ENCODE peak calls at places on chromosomes 7 and 10, in eight cellular contexts. One of them, this sample, is unnamed.

GRCh38 chr7:158501300-158502067 is 86.1 kb downstream of the PTPRN2 start:
- DNase-seq in uterus: no peak
- DNase-seq in adrenal gland: no peak
- DNase-seq in suprapubic skin: no peak
- DNase-seq in breast epithelium: no peak
- DNase-seq in IMR-90: no peak
- DNase-seq in body of pancreas: no peak
- DNase-seq in heart left ventricle: no peak
- DNase-seq in this sample: no peak

GRCh38 chr10:8583096-8583495 is 528.6 kb downstream of the GATA3 start:
- DNase-seq in breast epithelium: no peak
- DNase-seq in adrenal gland: no peak
- DNase-seq in body of pancreas: no peak
- DNase-seq in suprapubic skin: no peak
- DNase-seq in uterus: no peak
- DNase-seq in heart left ventricle: no peak
- DNase-seq in IMR-90: no peak
- DNase-seq in this sample: no peak

GRCh38 chr7:73615886-73616285 is 8.4 kb downstream of the MLXIPL start:
- DNase-seq in suprapubic skin: no peak
- DNase-seq in body of pancreas: no peak
- DNase-seq in heart left ventricle: no peak
- DNase-seq in IMR-90: peak
- DNase-seq in adrenal gland: no peak
- DNase-seq in breast epithelium: no peak
- DNase-seq in uterus: no peak
- DNase-seq in this sample: no peak

GRCh38 chr7:2553831-2554581 is 1.3 kb downstream of the BRAT1 start:
- DNase-seq in suprapubic skin: peak
- DNase-seq in adrenal gland: peak
- DNase-seq in heart left ventricle: no peak
- DNase-seq in body of pancreas: no peak
- DNase-seq in uterus: no peak
- DNase-seq in IMR-90: no peak
- DNase-seq in breast epithelium: no peak
- DNase-seq in this sample: no peak

GRCh38 chr7:130182990-130183389 is 22.2 kb downstream of the TMEM209 start:
- DNase-seq in heart left ventricle: no peak
- DNase-seq in suprapubic skin: no peak
- DNase-seq in adrenal gland: no peak
- DNase-seq in IMR-90: peak
- DNase-seq in body of pancreas: no peak
- DNase-seq in uterus: no peak
- DNase-seq in breast epithelium: no peak
- DNase-seq in this sample: no peak

GRCh38 chr10:59968705-59969104 is 62.3 kb upstream of the CCDC6 start:
- DNase-seq in suprapubic skin: no peak
- DNase-seq in breast epithelium: no peak
- DNase-seq in IMR-90: no peak
- DNase-seq in body of pancreas: peak
- DNase-seq in adrenal gland: no peak
- DNase-seq in uterus: no peak
- DNase-seq in heart left ventricle: no peak
- DNase-seq in this sample: peak

GRCh38 chr10:33154590-33154989 is 179.9 kb downstream of the NRP1 start:
- DNase-seq in body of pancreas: no peak
- DNase-seq in heart left ventricle: no peak
- DNase-seq in uterus: no peak
- DNase-seq in breast epithelium: no peak
- DNase-seq in adrenal gland: no peak
- DNase-seq in IMR-90: no peak
- DNase-seq in suprapubic skin: no peak
- DNase-seq in this sample: no peak

GRCh38 chr7:101547916-101548599 is 81.0 kb downstream of the MYL10 start:
- DNase-seq in uterus: no peak
- DNase-seq in adrenal gland: no peak
- DNase-seq in body of pancreas: no peak
- DNase-seq in IMR-90: no peak
- DNase-seq in suprapubic skin: peak
- DNase-seq in heart left ventricle: no peak
- DNase-seq in breast epithelium: no peak
- DNase-seq in this sample: peak

GRCh38 chr10:87861566-87861952 is 1.8 kb downstream of the KLLN start:
- DNase-seq in body of pancreas: peak
- DNase-seq in breast epithelium: peak
- DNase-seq in IMR-90: peak
- DNase-seq in adrenal gland: peak
- DNase-seq in suprapubic skin: peak
- DNase-seq in heart left ventricle: peak
- DNase-seq in uterus: peak
- DNase-seq in this sample: peak

GRCh38 chr7:4943297-4943696 is 15.7 kb downstream of the MMD2 start:
- DNase-seq in adrenal gland: no peak
- DNase-seq in breast epithelium: no peak
- DNase-seq in heart left ventricle: no peak
- DNase-seq in uterus: no peak
- DNase-seq in suprapubic skin: no peak
- DNase-seq in IMR-90: no peak
- DNase-seq in body of pancreas: no peak
- DNase-seq in this sample: no peak

GRCh38 chr7:121752706-121753105 is 120.3 kb upstream of the PTPRZ1 start:
- DNase-seq in uterus: no peak
- DNase-seq in adrenal gland: no peak
- DNase-seq in heart left ventricle: no peak
- DNase-seq in body of pancreas: no peak
- DNase-seq in breast epithelium: no peak
- DNase-seq in suprapubic skin: no peak
- DNase-seq in IMR-90: peak
- DNase-seq in this sample: no peak

GRCh38 chr7:2247141-2247985 is 5.3 kb downstream of the NUDT1 start:
- DNase-seq in suprapubic skin: no peak
- DNase-seq in heart left ventricle: no peak
- DNase-seq in uterus: no peak
- DNase-seq in breast epithelium: no peak
- DNase-seq in IMR-90: no peak
- DNase-seq in adrenal gland: no peak
- DNase-seq in body of pancreas: peak
- DNase-seq in this sample: no peak

GRCh38 chr10:131891929-131892816 is 8.6 kb upstream of the PPP2R2D start:
- DNase-seq in adrenal gland: peak
- DNase-seq in suprapubic skin: no peak
- DNase-seq in body of pancreas: no peak
- DNase-seq in uterus: no peak
- DNase-seq in heart left ventricle: no peak
- DNase-seq in IMR-90: no peak
- DNase-seq in breast epithelium: no peak
- DNase-seq in this sample: no peak

GRCh38 chr10:4054651-4055435 is 269.8 kb upstream of the KLF6 start:
- DNase-seq in IMR-90: no peak
- DNase-seq in heart left ventricle: no peak
- DNase-seq in breast epithelium: no peak
- DNase-seq in body of pancreas: no peak
- DNase-seq in suprapubic skin: no peak
- DNase-seq in adrenal gland: no peak
- DNase-seq in uterus: no peak
- DNase-seq in this sample: no peak

GRCh38 chr10:92502296-92502695 is 71.6 kb downstream of the IDE start:
- DNase-seq in breast epithelium: no peak
- DNase-seq in body of pancreas: no peak
- DNase-seq in heart left ventricle: no peak
- DNase-seq in adrenal gland: no peak
- DNase-seq in IMR-90: peak
- DNase-seq in uterus: no peak
- DNase-seq in suprapubic skin: no peak
- DNase-seq in this sample: no peak
- TF ChIP-seq POLR2A in breast epithelium: no peak
- TF ChIP-seq POLR2A in body of pancreas: no peak
- TF ChIP-seq POLR2A in heart left ventricle: no peak
- TF ChIP-seq POLR2A in adrenal gland: no peak
- TF ChIP-seq POLR2A in IMR-90: no peak
- TF ChIP-seq POLR2A in uterus: no peak
- TF ChIP-seq POLR2A in suprapubic skin: no peak
- TF ChIP-seq POLR2A in this sample: no peak

GRCh38 chr7:55504093-55504859 is 68.0 kb downstream of the VOPP1 start:
- DNase-seq in uterus: no peak
- DNase-seq in breast epithelium: no peak
- DNase-seq in suprapubic skin: no peak
- DNase-seq in body of pancreas: no peak
- DNase-seq in heart left ventricle: no peak
- DNase-seq in adrenal gland: no peak
- DNase-seq in IMR-90: peak
- DNase-seq in this sample: no peak
- TF ChIP-seq POLR2A in uterus: no peak
- TF ChIP-seq POLR2A in breast epithelium: no peak
- TF ChIP-seq POLR2A in suprapubic skin: no peak
- TF ChIP-seq POLR2A in body of pancreas: no peak
- TF ChIP-seq POLR2A in heart left ventricle: no peak
- TF ChIP-seq POLR2A in adrenal gland: no peak
- TF ChIP-seq POLR2A in IMR-90: no peak
- TF ChIP-seq POLR2A in this sample: no peak

GRCh38 chr10:73785221-73785720 is at the start of gene ZSWIM8:
- DNase-seq in breast epithelium: peak
- DNase-seq in body of pancreas: peak
- DNase-seq in IMR-90: peak
- DNase-seq in adrenal gland: peak
- DNase-seq in suprapubic skin: peak
- DNase-seq in heart left ventricle: peak
- DNase-seq in uterus: peak
- DNase-seq in this sample: peak
- TF ChIP-seq POLR2A in breast epithelium: peak
- TF ChIP-seq POLR2A in body of pancreas: no peak
- TF ChIP-seq POLR2A in IMR-90: peak
- TF ChIP-seq POLR2A in adrenal gland: peak
- TF ChIP-seq POLR2A in suprapubic skin: peak
- TF ChIP-seq POLR2A in heart left ventricle: peak
- TF ChIP-seq POLR2A in uterus: peak
- TF ChIP-seq POLR2A in this sample: peak

DNA sequence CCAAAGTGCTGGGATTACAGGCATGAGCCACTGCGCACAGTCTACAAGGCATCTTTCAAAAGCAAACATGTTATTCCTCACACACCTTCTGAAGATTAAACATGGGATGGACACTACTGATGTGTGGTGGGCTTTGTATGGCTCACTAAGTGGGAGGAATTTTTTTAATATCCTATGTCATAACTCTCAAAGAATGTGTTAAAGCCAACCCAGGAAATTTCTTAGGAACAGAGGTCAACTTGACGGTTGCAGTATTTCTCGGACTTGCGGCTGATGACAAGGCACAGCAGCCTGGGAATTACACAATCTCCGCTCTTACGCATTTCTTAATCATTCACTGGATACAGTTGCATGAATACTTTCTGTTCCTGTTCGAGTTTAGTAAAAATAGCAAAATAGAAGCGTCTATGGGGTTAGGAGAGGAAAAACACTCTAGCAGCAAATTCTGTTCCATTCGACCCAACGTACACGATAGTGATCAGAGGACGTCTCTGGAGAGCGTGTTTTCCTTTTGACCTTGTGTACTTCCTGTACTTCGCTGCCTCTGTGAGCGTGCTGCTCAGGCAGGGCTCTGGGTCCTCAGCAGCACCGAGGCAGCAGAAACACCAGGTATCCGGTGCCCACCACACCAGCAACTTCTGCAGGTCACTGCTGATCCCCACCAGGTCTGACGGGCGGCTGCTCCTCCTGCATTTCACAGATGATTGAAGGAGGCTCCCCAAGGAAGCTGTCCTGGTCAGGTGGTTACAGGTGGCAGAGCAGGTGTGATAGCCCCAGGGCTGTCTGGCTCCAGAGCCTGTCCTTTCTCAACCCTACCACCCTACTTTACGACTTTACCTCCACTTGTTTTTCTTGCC is 26.4 kb upstream of the SRGN start:
- DNase-seq in heart left ventricle: peak
- DNase-seq in adrenal gland: peak
- DNase-seq in breast epithelium: peak
- DNase-seq in uterus: peak
- DNase-seq in body of pancreas: peak
- DNase-seq in IMR-90: peak
- DNase-seq in suprapubic skin: peak
- DNase-seq in this sample: peak
- TF ChIP-seq POLR2A in heart left ventricle: peak
- TF ChIP-seq POLR2A in adrenal gland: peak
- TF ChIP-seq POLR2A in breast epithelium: no peak
- TF ChIP-seq POLR2A in uterus: peak
- TF ChIP-seq POLR2A in body of pancreas: no peak
- TF ChIP-seq POLR2A in IMR-90: peak
- TF ChIP-seq POLR2A in suprapubic skin: peak
- TF ChIP-seq POLR2A in this sample: peak

GRCh38 chr7:36396150-36396549 is 6.5 kb downstream of the ANLN start:
- DNase-seq in uterus: no peak
- DNase-seq in suprapubic skin: no peak
- DNase-seq in adrenal gland: peak
- DNase-seq in body of pancreas: no peak
- DNase-seq in breast epithelium: no peak
- DNase-seq in heart left ventricle: no peak
- DNase-seq in IMR-90: peak
- DNase-seq in this sample: no peak

GRCh38 chr7:36404639-36405408 is 15.2 kb downstream of the ANLN start:
- DNase-seq in suprapubic skin: no peak
- DNase-seq in heart left ventricle: no peak
- DNase-seq in uterus: no peak
- DNase-seq in adrenal gland: no peak
- DNase-seq in breast epithelium: no peak
- DNase-seq in IMR-90: no peak
- DNase-seq in body of pancreas: no peak
- DNase-seq in this sample: no peak

GRCh38 chr7:36395171-36395894 is 5.7 kb downstream of the ANLN start:
- DNase-seq in heart left ventricle: no peak
- DNase-seq in suprapubic skin: no peak
- DNase-seq in body of pancreas: no peak
- DNase-seq in breast epithelium: no peak
- DNase-seq in IMR-90: no peak
- DNase-seq in uterus: no peak
- DNase-seq in adrenal gland: no peak
- DNase-seq in this sample: no peak

GRCh38 chr7:36400606-36401005 is 10.9 kb downstream of the ANLN start:
- DNase-seq in IMR-90: peak
- DNase-seq in body of pancreas: no peak
- DNase-seq in breast epithelium: no peak
- DNase-seq in suprapubic skin: no peak
- DNase-seq in uterus: no peak
- DNase-seq in adrenal gland: no peak
- DNase-seq in heart left ventricle: no peak
- DNase-seq in this sample: no peak

GRCh38 chr7:36400023-36400422 is 10.4 kb downstream of the ANLN start:
- DNase-seq in IMR-90: peak
- DNase-seq in suprapubic skin: no peak
- DNase-seq in adrenal gland: no peak
- DNase-seq in body of pancreas: no peak
- DNase-seq in breast epithelium: no peak
- DNase-seq in heart left ventricle: no peak
- DNase-seq in uterus: no peak
- DNase-seq in this sample: no peak
- TF ChIP-seq POLR2A in IMR-90: no peak
- TF ChIP-seq POLR2A in suprapubic skin: no peak
- TF ChIP-seq POLR2A in adrenal gland: no peak
- TF ChIP-seq POLR2A in body of pancreas: no peak
- TF ChIP-seq POLR2A in breast epithelium: no peak
- TF ChIP-seq POLR2A in heart left ventricle: no peak
- TF ChIP-seq POLR2A in uterus: no peak
- TF ChIP-seq POLR2A in this sample: no peak